ENCODE peak calls at places on chromosome 20, in four cellular contexts. H is breast epithelium, Q is neural progenitor cell, K is left lung. Y is an unnamed sample.

GRCh38 chr20:62589720-62590119 is 52.6 kb upstream of the SLCO4A1 start:
- DNase-seq in K (peak; percentile 32), Q (no peak), H (no peak), Y (no peak)

GRCh38 chr20:35768731-35769664 is 2.8 kb upstream of the PHF20 start:
- DNase-seq in K (peak; percentile 94), Q (peak; percentile 79), H (peak; percentile 97), Y (peak; percentile 90)

GRCh38 chr20:11438412-11438811 is 479.3 kb upstream of the BTBD3 start:
- DNase-seq in Q (no peak), K (no peak), H (no peak), Y (no peak)

GRCh38 chr20:23640018-23640872 is 2.5 kb upstream of the CST3 start:
- DNase-seq in Q (no peak), K (no peak), H (no peak), Y (no peak)

GRCh38 chr20:49712918-49713778 is 530 bp downstream of the B4GALT5 start:
- DNase-seq in Q (peak; percentile 57), K (peak; percentile 87), H (peak; percentile 26), Y (peak; percentile 51)

GRCh38 chr20:20083796-20084195 is 31.5 kb downstream of the CFAP61 start:
- DNase-seq in Q (peak; percentile 58), H (no peak), K (no peak), Y (no peak)

GRCh38 chr20:35311822-35312221 is 19.6 kb upstream of the FAM83C start:
- DNase-seq in H (no peak), Q (no peak), K (no peak), Y (no peak)

GRCh38 chr20:1336699-1337387 is 7.9 kb upstream of the SDCBP2 start:
- DNase-seq in H (peak; percentile 66), Q (no peak), K (peak; percentile 89), Y (no peak)

GRCh38 chr20:41377275-41377674 is 10.7 kb upstream of the EMILIN3 start:
- DNase-seq in Q (no peak), H (no peak), K (no peak), Y (no peak)

GRCh38 chr20:54025166-54025835 is 45.1 kb downstream of the BCAS1 start:
- DNase-seq in Q (no peak), H (no peak), K (no peak), Y (no peak)

GRCh38 chr20:59020938-59021551 is 1.8 kb downstream of the TUBB1 start:
- DNase-seq in K (no peak), Q (no peak), H (no peak), Y (no peak)

GRCh38 chr20:13813910-13814309 is 29.1 kb downstream of the NDUFAF5 start:
- DNase-seq in Q (no peak), K (no peak), H (no peak), Y (no peak)

GRCh38 chr20:49914310-49915117 is 815 bp downstream of the SPATA2 start:
- DNase-seq in Q (peak; percentile 65), H (no peak), K (no peak), Y (no peak)

GRCh38 chr20:2955257-2955950 is 82.1 kb downstream of the PTPRA start:
- DNase-seq in K (no peak), Q (no peak), H (no peak), Y (no peak)

GRCh38 chr20:19757487-19757972 is 528 bp upstream of the RIN2 start:
- DNase-seq in H (peak; percentile 74), Q (peak; percentile 86), K (peak; percentile 92), Y (no peak)

GRCh38 chr20:13831476-13831875 is 46.6 kb downstream of the NDUFAF5 start:
- DNase-seq in H (no peak), K (no peak), Q (no peak), Y (no peak)

GRCh38 chr20:43046946-43047345 is 142.8 kb downstream of the PTPRT start:
- DNase-seq in H (no peak), Q (no peak), K (no peak), Y (no peak)

GRCh38 chr20:6360766-6361165 is 237.9 kb upstream of the FERMT1 start:
- DNase-seq in Q (no peak), K (no peak), H (no peak), Y (no peak)

GRCh38 chr20:6362245-6362644 is 239.4 kb upstream of the FERMT1 start:
- DNase-seq in H (no peak), K (no peak), Q (no peak), Y (no peak)
- H3K27ac ChIP-seq in H (no peak overlapping the region), K (no peak overlapping the region), Q (no peak overlapping the region), Y (no peak overlapping the region)

DNA sequence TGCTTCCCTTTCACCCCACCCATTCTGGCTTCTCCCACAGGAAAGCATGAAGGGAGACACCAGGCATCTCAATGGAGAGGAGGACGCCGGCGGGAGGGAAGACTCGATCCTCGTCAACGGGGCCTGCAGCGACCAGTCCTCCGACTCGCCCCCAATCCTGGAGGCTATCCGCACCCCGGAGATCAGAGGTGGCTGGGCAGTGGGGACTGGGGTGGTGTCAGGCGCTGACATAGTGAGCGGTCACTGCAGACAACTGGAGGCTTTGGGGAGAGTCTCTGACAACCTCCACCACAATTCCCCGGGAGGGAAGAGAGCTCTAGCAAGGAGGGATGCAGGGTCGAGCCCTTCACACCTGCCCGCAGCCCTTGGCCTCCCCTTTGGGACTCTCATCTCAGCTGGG is 18.1 kb downstream of the DNMT3B start:
- DNase-seq in H (no peak), Q (peak; percentile 55), K (no peak), Y (no peak)
- H3K27ac ChIP-seq in H (no peak overlapping the region), Q (peak overlapping the region; percentile 94), K (no peak overlapping the region), Y (no peak overlapping the region)

DNA sequence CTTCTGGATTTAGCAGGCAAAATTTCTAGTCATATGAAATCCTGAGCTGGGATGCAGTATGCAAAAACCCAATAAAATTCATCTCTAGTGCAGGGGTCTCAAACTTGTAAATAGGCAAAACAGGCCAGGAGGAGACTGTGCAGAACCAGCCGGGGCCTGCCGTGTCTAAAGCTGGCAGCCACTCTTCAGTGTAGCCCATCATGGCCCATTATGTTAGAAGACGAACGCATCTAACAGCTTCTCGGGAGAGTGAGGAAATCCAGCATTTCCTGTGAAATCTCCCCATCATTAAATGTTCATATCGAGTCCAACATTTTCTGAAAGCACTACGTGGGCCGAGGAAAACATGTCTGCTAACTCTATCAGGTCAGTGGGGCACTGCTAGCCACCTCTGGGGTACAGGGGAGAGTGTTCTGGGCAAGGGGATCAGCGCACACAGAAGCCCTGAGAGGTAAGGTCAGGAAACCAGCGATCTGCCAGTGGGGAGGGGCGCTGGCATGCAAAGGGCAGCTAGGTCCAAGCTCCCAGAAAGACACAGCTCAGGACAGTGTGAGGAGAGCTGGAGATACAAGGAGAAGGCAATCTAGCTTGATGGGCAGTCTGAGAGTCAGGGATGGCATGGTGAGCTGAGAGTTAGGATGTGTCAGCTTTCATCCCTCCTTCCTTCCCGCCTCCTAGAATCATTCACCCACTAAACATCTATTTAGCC is 144.2 kb downstream of the PREX1 start:
- DNase-seq in K (no peak), H (no peak), Q (no peak), Y (no peak)
- H3K27ac ChIP-seq in K (peak overlapping the region; percentile 53), H (peak overlapping the region; percentile 52), Q (no peak overlapping the region), Y (no peak overlapping the region)

GRCh38 chr20:44649976-44650375 is 1.5 kb downstream of the ADA start:
- DNase-seq in H (no peak), Q (no peak), K (peak; percentile 10), Y (no peak)

GRCh38 chr20:44653536-44653935 is 2.0 kb upstream of the ADA start:
- DNase-seq in H (no peak), K (no peak), Q (no peak), Y (no peak)

GRCh38 chr20:44651507-44652373 is at the start of gene ADA:
- DNase-seq in H (no peak), Q (peak; percentile 89), K (peak; percentile 91), Y (peak; percentile 66)

GRCh38 chr20:44648579-44648978 is 2.9 kb downstream of the ADA start:
- DNase-seq in Q (peak; percentile 48), K (no peak), H (no peak), Y (no peak)

DNA sequence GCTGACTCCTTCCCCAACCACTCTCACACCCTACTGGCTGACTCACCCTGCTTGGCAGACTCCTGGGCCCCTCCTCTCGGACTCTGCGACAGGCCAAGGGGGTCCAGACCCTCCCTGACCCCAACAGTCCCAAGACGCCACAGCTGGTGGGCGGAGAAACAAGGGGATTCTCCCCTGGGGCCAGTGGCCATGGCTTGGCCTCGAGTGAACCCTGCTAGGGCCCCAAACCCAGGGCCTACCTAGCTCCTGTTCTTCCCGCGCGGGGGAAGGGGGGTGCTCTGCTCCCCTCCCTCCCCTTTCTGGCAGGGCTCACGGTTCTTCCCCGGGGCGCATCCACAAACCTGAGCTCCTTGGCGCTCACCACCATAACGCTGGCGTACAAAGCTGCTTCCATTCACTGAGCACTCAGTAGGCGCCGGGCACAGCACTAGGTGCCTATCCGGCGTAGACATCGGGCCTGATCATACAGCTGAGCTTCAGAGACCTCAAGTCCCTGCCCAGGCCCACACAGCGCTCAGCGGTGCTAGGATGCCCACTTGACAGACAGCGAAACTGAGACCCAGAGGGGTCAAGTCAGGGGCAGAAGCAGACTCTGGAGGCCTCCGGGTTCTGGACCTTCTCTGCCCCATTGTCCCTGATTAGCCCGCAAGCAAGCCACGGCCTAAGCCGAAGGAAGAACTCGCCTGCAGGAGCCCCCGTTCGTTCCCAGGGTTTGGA is 564 bp downstream of the ADA start:
- DNase-seq in K (peak; percentile 57), Q (no peak), H (no peak), Y (no peak)
- H3K27ac ChIP-seq in K (peak overlapping the region; percentile 84), Q (no peak overlapping the region), H (peak overlapping the region; percentile 60), Y (no peak overlapping the region)

DNA sequence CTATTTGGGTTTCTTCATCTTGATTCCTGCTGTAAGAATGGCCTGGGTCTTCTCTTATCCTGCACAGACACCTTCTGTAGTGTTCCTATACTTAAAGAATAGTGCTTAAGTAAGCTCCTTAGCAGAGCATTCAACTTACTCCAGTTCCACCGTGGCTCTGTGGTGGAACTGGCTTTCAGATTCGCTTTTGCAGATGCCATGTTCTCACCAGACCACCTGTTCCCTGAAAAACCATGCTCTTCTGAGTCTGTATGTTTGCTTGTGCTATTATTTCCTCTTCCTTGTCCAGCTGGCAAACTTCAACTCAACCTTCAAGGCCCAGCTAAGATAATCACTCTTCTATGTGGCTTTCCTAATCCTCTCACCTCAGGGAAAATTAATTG is 4.9 kb downstream of the ELMO2 start:
- DNase-seq in Q (no peak), H (no peak), K (no peak), Y (no peak)
- H3K27ac ChIP-seq in Q (no peak overlapping the region), H (peak overlapping the region; percentile 82), K (peak overlapping the region; percentile 88), Y (no peak overlapping the region)

Y was measured in SJSA1.